ENCODE peak calls at places on chromosome 1, in eight cellular contexts. W is stimulated activated naive B cell treated with anti-CD40 and anti-IgM and Interleukin-4, amounts not matched to agents 10 μg/mL and 1 μg/mL and 100 μg/mL, for 72 hours; V is NCI-H524 treated with DMSO at 0.1 percent for 48 hours; D is AG08395; K is stimulated activated CD8-positive, alpha-beta memory T cell treated with anti-CD3 and anti-CD28 coated beads, Interleukin-12 subunit alpha, Interleukin-12 subunit beta, amount 100 ng/mL, for 4 hours; S is KBM-7; Y is heart left ventricle; Z is CMK. T is an unnamed sample.

GRCh38 chr1:220788900-220789299 is 2.2 kb downstream of the MTARC1 start:
- DNase-seq in W (no peak), V (no peak), D (no peak), K (no peak), S (no peak), Y (no peak), Z (no peak), T (no peak)

GRCh38 chr1:13892141-13892670 is 192.2 kb downstream of the PRDM2 start:
- DNase-seq in W (no peak), V (no peak), D (no peak), K (no peak), S (no peak), Y (no peak), Z (no peak), T (no peak)

GRCh38 chr1:31795801-31796621 is 19.8 kb downstream of the SPOCD1 start:
- DNase-seq in W (no peak), V (peak), D (peak), K (no peak), S (no peak), Y (no peak), Z (no peak), T (no peak)

GRCh38 chr1:214823311-214824117 is 220.5 kb downstream of the CENPF start:
- DNase-seq in W (no peak), V (no peak), D (no peak), K (no peak), S (peak), Y (no peak), Z (no peak), T (no peak)

GRCh38 chr1:204706838-204707509 is 21.4 kb upstream of the LRRN2 start:
- DNase-seq in W (no peak), V (no peak), D (no peak), K (no peak), S (peak), Y (no peak), Z (no peak), T (no peak)

GRCh38 chr1:111756124-111756513 is 418 bp downstream of the DDX20 start:
- DNase-seq in W (no peak), V (no peak), D (no peak), K (no peak), S (no peak), Y (no peak), Z (no peak), T (no peak)

GRCh38 chr1:99992044-99992722 is 22.4 kb downstream of the SLC35A3 start:
- DNase-seq in W (no peak), V (no peak), D (no peak), K (no peak), S (no peak), Y (no peak), Z (no peak), T (no peak)

GRCh38 chr1:59178339-59178744 is 118.6 kb upstream of the FGGY start:
- DNase-seq in W (no peak), V (no peak), D (no peak), K (no peak), S (no peak), Y (peak), Z (no peak), T (peak)

GRCh38 chr1:171758011-171758410 is 16.1 kb upstream of the VAMP4 start:
- DNase-seq in W (no peak), V (no peak), D (no peak), K (no peak), S (no peak), Y (no peak), Z (no peak), T (no peak)

GRCh38 chr1:23149110-23149509 is 19.5 kb downstream of the LUZP1 start:
- DNase-seq in W (no peak), V (no peak), D (no peak), K (no peak), S (peak), Y (no peak), Z (no peak), T (no peak)